ENCODE peak calls at places on chromosomes 2 and 18, in four cellular contexts. One of them, this sample, is unnamed.

GRCh38 chr18:54004828-54005227 is 219.6 kb downstream of the MBD2 start:
- DNase-seq in activated CD4-positive, alpha-beta T cell treated with anti-CD3 and anti-CD28 coated beads for 24 hours: no peak
- DNase-seq in NCI-H1105 treated with DMSO at 0.1 percent for 48 hours: no peak
- DNase-seq in hypothalamus: no peak
- DNase-seq in this sample: no peak

GRCh38 chr18:49786019-49786720 is 27.2 kb downstream of the ACAA2 start:
- DNase-seq in activated CD4-positive, alpha-beta T cell treated with anti-CD3 and anti-CD28 coated beads for 24 hours: no peak
- DNase-seq in NCI-H1105 treated with DMSO at 0.1 percent for 48 hours: no peak
- DNase-seq in hypothalamus: no peak
- DNase-seq in this sample: no peak

GRCh38 chr2:159285929-159286708 is at the start of gene WDSUB1:
- DNase-seq in activated CD4-positive, alpha-beta T cell treated with anti-CD3 and anti-CD28 coated beads for 24 hours: peak; percentile 14
- DNase-seq in NCI-H1105 treated with DMSO at 0.1 percent for 48 hours: peak; percentile 69
- DNase-seq in hypothalamus: peak; percentile 40
- DNase-seq in this sample: peak; percentile 36

GRCh38 chr2:32647180-32647651 is 19.4 kb downstream of the TTC27 start:
- DNase-seq in activated CD4-positive, alpha-beta T cell treated with anti-CD3 and anti-CD28 coated beads for 24 hours: no peak
- DNase-seq in NCI-H1105 treated with DMSO at 0.1 percent for 48 hours: no peak
- DNase-seq in hypothalamus: no peak
- DNase-seq in this sample: no peak

GRCh38 chr2:218081695-218082094 is 12.6 kb downstream of the RUFY4 start:
- DNase-seq in activated CD4-positive, alpha-beta T cell treated with anti-CD3 and anti-CD28 coated beads for 24 hours: no peak
- DNase-seq in NCI-H1105 treated with DMSO at 0.1 percent for 48 hours: no peak
- DNase-seq in hypothalamus: no peak
- DNase-seq in this sample: no peak

GRCh38 chr2:137659616-137660015 is 304.7 kb upstream of the HNMT start:
- DNase-seq in activated CD4-positive, alpha-beta T cell treated with anti-CD3 and anti-CD28 coated beads for 24 hours: no peak
- DNase-seq in NCI-H1105 treated with DMSO at 0.1 percent for 48 hours: no peak
- DNase-seq in hypothalamus: no peak
- DNase-seq in this sample: peak; percentile 4

GRCh38 chr2:95061119-95061512 is 35.6 kb downstream of the MAL start:
- DNase-seq in activated CD4-positive, alpha-beta T cell treated with anti-CD3 and anti-CD28 coated beads for 24 hours: no peak
- DNase-seq in NCI-H1105 treated with DMSO at 0.1 percent for 48 hours: no peak
- DNase-seq in hypothalamus: no peak
- DNase-seq in this sample: no peak

GRCh38 chr2:208657468-208657867 is 250.9 kb downstream of the PTH2R start:
- DNase-seq in activated CD4-positive, alpha-beta T cell treated with anti-CD3 and anti-CD28 coated beads for 24 hours: no peak
- DNase-seq in NCI-H1105 treated with DMSO at 0.1 percent for 48 hours: peak; percentile 1
- DNase-seq in hypothalamus: no peak
- DNase-seq in this sample: no peak

GRCh38 chr18:6648581-6648980 is 80.9 kb upstream of the ARHGAP28 start:
- DNase-seq in activated CD4-positive, alpha-beta T cell treated with anti-CD3 and anti-CD28 coated beads for 24 hours: no peak
- DNase-seq in NCI-H1105 treated with DMSO at 0.1 percent for 48 hours: no peak
- DNase-seq in hypothalamus: no peak
- DNase-seq in this sample: no peak

GRCh38 chr2:79547568-79547967 is 34.7 kb downstream of the CTNNA2 start:
- DNase-seq in activated CD4-positive, alpha-beta T cell treated with anti-CD3 and anti-CD28 coated beads for 24 hours: no peak
- DNase-seq in NCI-H1105 treated with DMSO at 0.1 percent for 48 hours: no peak
- DNase-seq in hypothalamus: no peak
- DNase-seq in this sample: no peak

GRCh38 chr18:36322734-36323133 is 25.2 kb downstream of the FHOD3 start:
- DNase-seq in activated CD4-positive, alpha-beta T cell treated with anti-CD3 and anti-CD28 coated beads for 24 hours: no peak
- DNase-seq in NCI-H1105 treated with DMSO at 0.1 percent for 48 hours: no peak
- DNase-seq in hypothalamus: no peak
- DNase-seq in this sample: no peak

GRCh38 chr2:110777531-110778311 is 45.3 kb downstream of the ACOXL start:
- DNase-seq in activated CD4-positive, alpha-beta T cell treated with anti-CD3 and anti-CD28 coated beads for 24 hours: no peak
- DNase-seq in NCI-H1105 treated with DMSO at 0.1 percent for 48 hours: no peak
- DNase-seq in hypothalamus: no peak
- DNase-seq in this sample: no peak

GRCh38 chr18:24227976-24228660 is 89.3 kb downstream of the CABYR start:
- DNase-seq in activated CD4-positive, alpha-beta T cell treated with anti-CD3 and anti-CD28 coated beads for 24 hours: no peak
- DNase-seq in NCI-H1105 treated with DMSO at 0.1 percent for 48 hours: no peak
- DNase-seq in hypothalamus: no peak
- DNase-seq in this sample: no peak

GRCh38 chr18:31204169-31204568 is 41.5 kb upstream of the DSC1 start:
- DNase-seq in activated CD4-positive, alpha-beta T cell treated with anti-CD3 and anti-CD28 coated beads for 24 hours: no peak
- DNase-seq in NCI-H1105 treated with DMSO at 0.1 percent for 48 hours: no peak
- DNase-seq in hypothalamus: no peak
- DNase-seq in this sample: no peak

GRCh38 chr2:55771612-55772011 is 78.0 kb upstream of the PNPT1 start:
- DNase-seq in activated CD4-positive, alpha-beta T cell treated with anti-CD3 and anti-CD28 coated beads for 24 hours: no peak
- DNase-seq in NCI-H1105 treated with DMSO at 0.1 percent for 48 hours: peak; percentile 43
- DNase-seq in hypothalamus: no peak
- DNase-seq in this sample: peak; percentile 27

GRCh38 chr2:15334650-15335326 is 226.3 kb downstream of the NBAS start:
- DNase-seq in activated CD4-positive, alpha-beta T cell treated with anti-CD3 and anti-CD28 coated beads for 24 hours: no peak
- DNase-seq in NCI-H1105 treated with DMSO at 0.1 percent for 48 hours: peak; percentile 72
- DNase-seq in hypothalamus: no peak
- DNase-seq in this sample: no peak

GRCh38 chr2:130877258-130877657 is 40.5 kb downstream of the ARHGEF4 start:
- DNase-seq in activated CD4-positive, alpha-beta T cell treated with anti-CD3 and anti-CD28 coated beads for 24 hours: no peak
- DNase-seq in NCI-H1105 treated with DMSO at 0.1 percent for 48 hours: no peak
- DNase-seq in hypothalamus: no peak
- DNase-seq in this sample: no peak

GRCh38 chr2:1746174-1747064 is 2.1 kb upstream of the PXDN start:
- DNase-seq in activated CD4-positive, alpha-beta T cell treated with anti-CD3 and anti-CD28 coated beads for 24 hours: no peak
- DNase-seq in NCI-H1105 treated with DMSO at 0.1 percent for 48 hours: no peak
- DNase-seq in hypothalamus: no peak
- DNase-seq in this sample: no peak

GRCh38 chr2:20611077-20611843 is 39.6 kb downstream of the HS1BP3 start:
- DNase-seq in activated CD4-positive, alpha-beta T cell treated with anti-CD3 and anti-CD28 coated beads for 24 hours: no peak
- DNase-seq in NCI-H1105 treated with DMSO at 0.1 percent for 48 hours: no peak
- DNase-seq in hypothalamus: no peak
- DNase-seq in this sample: no peak

GRCh38 chr2:179343945-179344279 is 79.3 kb upstream of the SESTD1 start:
- DNase-seq in activated CD4-positive, alpha-beta T cell treated with anti-CD3 and anti-CD28 coated beads for 24 hours: no peak
- DNase-seq in NCI-H1105 treated with DMSO at 0.1 percent for 48 hours: no peak
- DNase-seq in hypothalamus: no peak
- DNase-seq in this sample: no peak

GRCh38 chr2:171615071-171615470 is 72.2 kb upstream of the DYNC1I2 start:
- DNase-seq in activated CD4-positive, alpha-beta T cell treated with anti-CD3 and anti-CD28 coated beads for 24 hours: no peak
- DNase-seq in NCI-H1105 treated with DMSO at 0.1 percent for 48 hours: no peak
- DNase-seq in hypothalamus: no peak
- DNase-seq in this sample: no peak

GRCh38 chr18:65439184-65439583 is 311.6 kb upstream of the CDH7 start:
- DNase-seq in activated CD4-positive, alpha-beta T cell treated with anti-CD3 and anti-CD28 coated beads for 24 hours: no peak
- DNase-seq in NCI-H1105 treated with DMSO at 0.1 percent for 48 hours: no peak
- DNase-seq in hypothalamus: no peak
- DNase-seq in this sample: no peak

GRCh38 chr18:4256786-4257417 is 198.2 kb downstream of the DLGAP1 start:
- DNase-seq in activated CD4-positive, alpha-beta T cell treated with anti-CD3 and anti-CD28 coated beads for 24 hours: no peak
- DNase-seq in NCI-H1105 treated with DMSO at 0.1 percent for 48 hours: no peak
- DNase-seq in hypothalamus: no peak
- DNase-seq in this sample: no peak

GRCh38 chr18:78743078-78743477 is 236.5 kb upstream of the SALL3 start:
- DNase-seq in activated CD4-positive, alpha-beta T cell treated with anti-CD3 and anti-CD28 coated beads for 24 hours: no peak
- DNase-seq in NCI-H1105 treated with DMSO at 0.1 percent for 48 hours: no peak
- DNase-seq in hypothalamus: no peak
- DNase-seq in this sample: no peak

GRCh38 chr18:78640596-78640995 is 339.0 kb upstream of the SALL3 start:
- DNase-seq in activated CD4-positive, alpha-beta T cell treated with anti-CD3 and anti-CD28 coated beads for 24 hours: no peak
- DNase-seq in NCI-H1105 treated with DMSO at 0.1 percent for 48 hours: no peak
- DNase-seq in hypothalamus: no peak
- DNase-seq in this sample: no peak

GRCh38 chr2:98180456-98180855 is 93.5 kb downstream of the VWA3B start:
- DNase-seq in activated CD4-positive, alpha-beta T cell treated with anti-CD3 and anti-CD28 coated beads for 24 hours: no peak
- DNase-seq in NCI-H1105 treated with DMSO at 0.1 percent for 48 hours: no peak
- DNase-seq in hypothalamus: no peak
- DNase-seq in this sample: no peak

GRCh38 chr2:86704482-86704971 is 15.6 kb upstream of the RMND5A start:
- DNase-seq in activated CD4-positive, alpha-beta T cell treated with anti-CD3 and anti-CD28 coated beads for 24 hours: no peak
- DNase-seq in NCI-H1105 treated with DMSO at 0.1 percent for 48 hours: no peak
- DNase-seq in hypothalamus: no peak
- DNase-seq in this sample: no peak

GRCh38 chr2:239156516-239157265 is 244.1 kb downstream of the HDAC4 start:
- DNase-seq in activated CD4-positive, alpha-beta T cell treated with anti-CD3 and anti-CD28 coated beads for 24 hours: no peak
- DNase-seq in NCI-H1105 treated with DMSO at 0.1 percent for 48 hours: no peak
- DNase-seq in hypothalamus: no peak
- DNase-seq in this sample: no peak

GRCh38 chr18:79612291-79613108 is 67.1 kb upstream of the CTDP1 start:
- DNase-seq in activated CD4-positive, alpha-beta T cell treated with anti-CD3 and anti-CD28 coated beads for 24 hours: no peak
- DNase-seq in NCI-H1105 treated with DMSO at 0.1 percent for 48 hours: no peak
- DNase-seq in hypothalamus: no peak
- DNase-seq in this sample: no peak

GRCh38 chr18:45014047-45014501 is 333.4 kb downstream of the SETBP1 start:
- DNase-seq in activated CD4-positive, alpha-beta T cell treated with anti-CD3 and anti-CD28 coated beads for 24 hours: no peak
- DNase-seq in NCI-H1105 treated with DMSO at 0.1 percent for 48 hours: no peak
- DNase-seq in hypothalamus: no peak
- DNase-seq in this sample: no peak

GRCh38 chr2:149819356-149819957 is 231.9 kb upstream of the MMADHC start:
- DNase-seq in activated CD4-positive, alpha-beta T cell treated with anti-CD3 and anti-CD28 coated beads for 24 hours: no peak
- DNase-seq in NCI-H1105 treated with DMSO at 0.1 percent for 48 hours: no peak
- DNase-seq in hypothalamus: no peak
- DNase-seq in this sample: no peak

GRCh38 chr2:45483997-45484396 is 127.1 kb downstream of the SRBD1 start:
- DNase-seq in activated CD4-positive, alpha-beta T cell treated with anti-CD3 and anti-CD28 coated beads for 24 hours: no peak
- DNase-seq in NCI-H1105 treated with DMSO at 0.1 percent for 48 hours: no peak
- DNase-seq in hypothalamus: no peak
- DNase-seq in this sample: no peak

GRCh38 chr18:24868331-24868730 is 407.9 kb downstream of the HRH4 start:
- DNase-seq in activated CD4-positive, alpha-beta T cell treated with anti-CD3 and anti-CD28 coated beads for 24 hours: no peak
- DNase-seq in NCI-H1105 treated with DMSO at 0.1 percent for 48 hours: no peak
- DNase-seq in hypothalamus: no peak
- DNase-seq in this sample: no peak

GRCh38 chr2:179446475-179447141 is 182.0 kb upstream of the SESTD1 start:
- DNase-seq in activated CD4-positive, alpha-beta T cell treated with anti-CD3 and anti-CD28 coated beads for 24 hours: no peak
- DNase-seq in NCI-H1105 treated with DMSO at 0.1 percent for 48 hours: no peak
- DNase-seq in hypothalamus: no peak
- DNase-seq in this sample: no peak